ENCODE peak calls at places on chromosomes 4 and X, in ten cellular contexts. H is right lobe of liver, S is GM20000, P is thoracic aorta, J is natural killer cell, Z is uterus, B is GM12878, C is neural crest cell, Y is esophagus squamous epithelium, I is AG09319. M is an unnamed sample.

GRCh38 chrX:19649227-19650009 is 134.1 kb upstream of the MAP3K15 start:
- DNase-seq in H (no peak), S (no peak), P (no peak), J (no peak), Z (no peak), B (no peak), C (no peak), Y (no peak), I (peak; percentile 77), M (no peak)

GRCh38 chrX:131262200-131262599 is 26.9 kb downstream of the IGSF1 start:
- DNase-seq in H (no peak), S (no peak), P (no peak), J (no peak), Z (no peak), B (no peak), C (no peak), Y (no peak), I (no peak), M (no peak)

GRCh38 chr4:60724623-60725022 is 475.5 kb upstream of the ADGRL3 start:
- DNase-seq in H (no peak), S (no peak), P (no peak), J (no peak), Z (no peak), B (no peak), C (no peak), Y (no peak), I (no peak), M (no peak)

GRCh38 chrX:13506574-13506973 is 62.8 kb upstream of the EGFL6 start:
- DNase-seq in H (no peak), S (peak; percentile 35), P (no peak), J (peak; percentile 19), Z (peak; percentile 45), B (no peak), C (peak; percentile 41), Y (no peak), I (no peak), M (peak; percentile 14)

GRCh38 chrX:75155454-75155829 is 641 bp downstream of the ABCB7 start:
- DNase-seq in H (no peak), S (peak; percentile 2), P (no peak), J (no peak), Z (no peak), B (no peak), C (no peak), Y (no peak), I (no peak), M (no peak)

GRCh38 chrX:116749943-116750342 is 287.2 kb upstream of the CT83 start:
- DNase-seq in H (no peak), S (no peak), P (no peak), J (no peak), Z (no peak), B (no peak), C (no peak), Y (no peak), I (no peak), M (no peak)

GRCh38 chrX:69216911-69217310 is 51.7 kb upstream of the PJA1 start:
- DNase-seq in H (no peak), S (no peak), P (no peak), J (no peak), Z (no peak), B (no peak), C (no peak), Y (no peak), I (no peak), M (no peak)

GRCh38 chr4:1153567-1154090 is 18.8 kb downstream of the SPON2 start:
- DNase-seq in H (no peak), S (no peak), P (no peak), J (no peak), Z (no peak), B (no peak), C (no peak), Y (no peak), I (no peak), M (no peak)

GRCh38 chrX:51002160-51002632 is 91.7 kb downstream of the BMP15 start:
- DNase-seq in H (no peak), S (no peak), P (no peak), J (no peak), Z (peak; percentile 48), B (no peak), C (no peak), Y (no peak), I (no peak), M (no peak)

DNA sequence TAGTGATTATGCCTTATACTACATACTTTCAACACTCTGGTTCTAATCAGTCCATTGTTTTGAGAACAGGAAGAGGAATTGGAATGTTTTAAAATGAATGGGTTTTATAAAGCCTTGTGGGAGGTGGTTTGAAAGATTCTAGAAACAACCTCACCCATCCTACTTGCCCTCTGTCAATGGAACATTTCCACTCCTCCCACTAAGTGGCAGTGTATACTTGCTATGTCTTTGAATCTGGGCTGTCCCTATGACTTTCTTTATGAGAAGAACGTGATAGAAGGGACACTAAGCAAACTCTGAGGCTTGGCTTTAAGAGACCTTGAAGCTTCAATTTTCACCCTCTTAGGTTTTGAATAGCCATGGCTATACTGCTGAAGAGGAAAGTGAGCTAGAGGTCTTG is 611.2 kb downstream of the PPP4R3C start:
- DNase-seq in H (no peak), S (peak; percentile 3), P (no peak), J (no peak), Z (no peak), B (no peak), C (no peak), Y (no peak), I (no peak), M (no peak)
- TF ChIP-seq CTCF in H (no peak), S (no peak), P (no peak), J (no peak), Z (no peak), B (no peak), C (no peak), Y (no peak), I (peak; percentile 17), M (no peak)

DNA sequence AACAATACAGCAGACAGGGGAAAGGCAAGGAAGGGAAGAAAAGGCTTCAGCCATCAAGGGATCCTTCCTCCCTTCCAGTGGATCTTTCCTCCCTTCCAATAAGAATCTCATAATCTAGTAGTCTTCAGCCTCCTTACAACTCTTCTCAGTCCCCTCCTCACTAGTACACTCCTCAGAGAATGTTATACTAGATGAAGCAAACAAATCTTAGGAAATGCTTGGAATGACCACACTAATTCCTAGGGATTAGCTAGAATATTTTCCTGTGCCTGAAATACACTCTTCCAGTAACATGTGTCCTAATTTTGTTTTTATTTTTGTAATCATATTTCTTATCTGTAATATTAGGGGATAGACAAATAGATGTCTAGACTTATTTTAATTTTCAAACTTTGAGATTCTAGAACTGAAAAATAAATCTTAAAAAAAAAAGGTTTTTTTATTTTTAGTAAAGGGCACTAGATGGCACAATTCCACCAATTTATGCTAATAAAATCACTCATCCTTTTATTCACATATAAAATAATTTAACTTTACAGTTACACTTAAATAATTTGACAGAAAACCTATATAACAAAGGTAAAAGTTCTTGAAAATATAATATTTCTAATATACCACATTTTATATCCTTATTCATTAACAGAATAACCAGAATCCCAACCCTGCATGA is 7.0 kb upstream of the STPG2 start:
- DNase-seq in H (no peak), S (no peak), P (no peak), J (no peak), Z (no peak), B (no peak), C (no peak), Y (no peak), I (no peak), M (no peak)
- TF ChIP-seq CTCF in H (peak; percentile 47), S (no peak), P (no peak), J (peak; percentile 51), Z (no peak), B (no peak), C (peak; percentile 62), Y (no peak), I (peak; percentile 13), M (peak; percentile 39)

GRCh38 chrX:30637874-30638793 is 15.1 kb upstream of the GK start:
- DNase-seq in H (no peak), S (no peak), P (no peak), J (no peak), Z (no peak), B (no peak), C (no peak), Y (no peak), I (no peak), M (no peak)

DNA sequence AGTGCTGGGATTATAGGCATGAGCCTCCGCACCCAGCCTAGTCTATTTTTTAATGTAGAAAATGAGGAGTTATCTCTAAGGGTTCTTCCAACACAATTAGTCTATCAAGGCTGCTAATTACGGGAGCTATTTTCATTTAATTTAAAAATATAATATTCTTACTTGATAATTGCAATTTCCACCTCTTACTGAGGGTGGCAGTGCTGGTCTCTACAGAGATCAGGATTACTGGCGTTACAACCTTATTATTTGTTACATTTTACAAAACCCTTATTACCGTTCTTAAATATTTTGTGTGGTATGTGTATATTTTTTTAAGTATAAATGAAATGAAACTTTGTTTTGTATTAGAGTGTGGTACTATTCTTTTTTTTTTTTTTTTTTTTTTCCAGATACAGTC is 17.6 kb upstream of the GK start:
- DNase-seq in H (no peak), S (no peak), P (no peak), J (no peak), Z (no peak), B (no peak), C (no peak), Y (no peak), I (no peak), M (no peak)
- TF ChIP-seq CTCF in H (peak; percentile 51), S (no peak), P (no peak), J (peak; percentile 43), Z (no peak), B (peak; percentile 27), C (peak; percentile 59), Y (no peak), I (peak; percentile 23), M (peak; percentile 17)

GRCh38 chrX:134658002-134658401 is 269 bp downstream of the PLAC1 start:
- DNase-seq in H (no peak), S (no peak), P (no peak), J (no peak), Z (no peak), B (no peak), C (no peak), Y (no peak), I (no peak), M (no peak)

GRCh38 chrX:134660627-134661026 is 2.4 kb upstream of the PLAC1 start:
- DNase-seq in H (no peak), S (no peak), P (no peak), J (no peak), Z (no peak), B (no peak), C (no peak), Y (no peak), I (no peak), M (no peak)

GRCh38 chrX:134661295-134661694 is 3.0 kb upstream of the PLAC1 start:
- DNase-seq in H (no peak), S (no peak), P (no peak), J (no peak), Z (no peak), B (no peak), C (no peak), Y (no peak), I (no peak), M (no peak)

GRCh38 chrX:134658421-134658896 is at the start of gene PLAC1:
- DNase-seq in H (no peak), S (no peak), P (no peak), J (no peak), Z (no peak), B (no peak), C (no peak), Y (no peak), I (no peak), M (no peak)

DNA sequence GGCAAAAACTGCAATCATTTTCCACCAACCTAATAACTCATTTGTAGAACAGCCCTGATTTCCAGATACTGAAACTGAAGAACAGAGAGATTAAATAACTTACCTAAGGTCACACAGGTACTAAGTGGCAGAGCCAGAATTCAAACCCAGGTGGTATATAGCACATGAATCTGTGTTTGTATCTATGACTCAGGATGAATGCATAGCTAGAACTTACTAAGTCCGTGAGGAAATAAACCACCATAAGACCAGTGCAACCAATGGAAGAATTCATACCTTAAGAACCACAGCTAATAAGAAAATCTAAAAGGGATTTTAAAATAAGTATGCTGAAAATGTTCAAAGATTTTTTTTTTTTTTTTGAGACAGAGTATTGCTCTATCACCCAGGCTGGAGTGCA is 1.5 kb upstream of the PLAC1 start:
- DNase-seq in H (no peak), S (no peak), P (no peak), J (no peak), Z (no peak), B (no peak), C (no peak), Y (no peak), I (no peak), M (no peak)
- TF ChIP-seq CTCF in H (no peak), S (no peak), P (no peak), J (no peak), Z (no peak), B (no peak), C (no peak), Y (no peak), I (no peak), M (no peak)